ENCODE peak calls at places on chromosomes 11 and 22, in four cellular contexts. One of them, this sample, is unnamed.

GRCh38 chr11:65871811-65872548 is 620 bp downstream of the EFEMP2 start:
- DNase-seq in K562: no peak
- DNase-seq in GM12891: no peak
- DNase-seq in H1: no peak
- DNase-seq in this sample: no peak

GRCh38 chr22:41905411-41906202 is 9.3 kb downstream of the SHISA8 start:
- DNase-seq in K562: no peak
- DNase-seq in GM12891: no peak
- DNase-seq in H1: no peak
- DNase-seq in this sample: no peak

GRCh38 chr11:132858203-132858602 is 674.1 kb downstream of the OPCML start:
- DNase-seq in K562: no peak
- DNase-seq in GM12891: no peak
- DNase-seq in H1: peak
- DNase-seq in this sample: no peak

GRCh38 chr11:95641506-95641905 is 148.1 kb downstream of the FAM76B start:
- DNase-seq in K562: no peak
- DNase-seq in GM12891: peak
- DNase-seq in H1: no peak
- DNase-seq in this sample: peak

GRCh38 chr11:133830931-133831907 is 14.1 kb downstream of the SPATA19 start:
- DNase-seq in K562: no peak
- DNase-seq in GM12891: no peak
- DNase-seq in H1: no peak
- DNase-seq in this sample: no peak

GRCh38 chr22:45964372-45964771 is 12.6 kb downstream of the WNT7B start:
- DNase-seq in K562: no peak
- DNase-seq in GM12891: no peak
- DNase-seq in H1: no peak
- DNase-seq in this sample: no peak

GRCh38 chr11:133810179-133810550 is 35.1 kb downstream of the SPATA19 start:
- DNase-seq in K562: no peak
- DNase-seq in GM12891: no peak
- DNase-seq in H1: no peak
- DNase-seq in this sample: no peak

GRCh38 chr11:111443640-111444039 is 64.6 kb upstream of the POU2AF1 start:
- DNase-seq in K562: no peak
- DNase-seq in GM12891: no peak
- DNase-seq in H1: no peak
- DNase-seq in this sample: no peak

GRCh38 chr11:10604340-10604748 is 35.9 kb upstream of the LYVE1 start:
- DNase-seq in K562: no peak
- DNase-seq in GM12891: no peak
- DNase-seq in H1: no peak
- DNase-seq in this sample: no peak

GRCh38 chr22:39177456-39177775 is 24.9 kb upstream of the CBX7 start:
- DNase-seq in K562: no peak
- DNase-seq in GM12891: no peak
- DNase-seq in H1: no peak
- DNase-seq in this sample: no peak

GRCh38 chr11:40118780-40119179 is 1340.7 kb downstream of the LRRC4C start:
- DNase-seq in K562: no peak
- DNase-seq in GM12891: no peak
- DNase-seq in H1: no peak
- DNase-seq in this sample: no peak

GRCh38 chr11:109423860-109424190 is 1.8 kb downstream of the C11orf87 start:
- DNase-seq in K562: no peak
- DNase-seq in GM12891: no peak
- DNase-seq in H1: no peak
- DNase-seq in this sample: no peak

GRCh38 chr11:116707250-116707649 is 65.5 kb downstream of the BUD13 start:
- DNase-seq in K562: no peak
- DNase-seq in GM12891: no peak
- DNase-seq in H1: no peak
- DNase-seq in this sample: no peak

GRCh38 chr11:2932850-2933251 is 3.6 kb upstream of the PHLDA2 start:
- DNase-seq in K562: no peak
- DNase-seq in GM12891: no peak
- DNase-seq in H1: no peak
- DNase-seq in this sample: no peak

GRCh38 chr11:121898913-121899312 is 217.1 kb downstream of the BLID start:
- DNase-seq in K562: no peak
- DNase-seq in GM12891: no peak
- DNase-seq in H1: no peak
- DNase-seq in this sample: no peak

GRCh38 chr11:19187880-19188279 is 13.9 kb downstream of the CSRP3 start:
- DNase-seq in K562: no peak
- DNase-seq in GM12891: no peak
- DNase-seq in H1: no peak
- DNase-seq in this sample: no peak

GRCh38 chr11:74134661-74135515 is 35.9 kb downstream of the C2CD3 start:
- DNase-seq in K562: no peak
- DNase-seq in GM12891: no peak
- DNase-seq in H1: no peak
- DNase-seq in this sample: no peak

GRCh38 chr11:121604152-121604551 is 151.4 kb upstream of the SORL1-AS1 start:
- DNase-seq in K562: no peak
- DNase-seq in GM12891: no peak
- DNase-seq in H1: no peak
- DNase-seq in this sample: no peak

GRCh38 chr11:82750643-82751139 is 17.0 kb upstream of the FAM181B start:
- DNase-seq in K562: no peak
- DNase-seq in GM12891: no peak
- DNase-seq in H1: no peak
- DNase-seq in this sample: no peak

GRCh38 chr11:8019671-8020597 is 32.8 kb downstream of the EIF3F start:
- DNase-seq in K562: no peak
- DNase-seq in GM12891: peak
- DNase-seq in H1: no peak
- DNase-seq in this sample: no peak

GRCh38 chr11:69401715-69402114 is 79.7 kb upstream of the LINC01488 start:
- DNase-seq in K562: no peak
- DNase-seq in GM12891: no peak
- DNase-seq in H1: no peak
- DNase-seq in this sample: no peak

GRCh38 chr11:57379732-57380131 is 1.2 kb downstream of the PRG3 start:
- DNase-seq in K562: peak
- DNase-seq in GM12891: no peak
- DNase-seq in H1: peak
- DNase-seq in this sample: no peak

GRCh38 chr22:19811211-19811621 is 43.5 kb downstream of the GNB1L start:
- DNase-seq in K562: no peak
- DNase-seq in GM12891: no peak
- DNase-seq in H1: no peak
- DNase-seq in this sample: peak

GRCh38 chr22:47166446-47167016 is 404.1 kb downstream of the TBC1D22A start:
- DNase-seq in K562: no peak
- DNase-seq in GM12891: no peak
- DNase-seq in H1: no peak
- DNase-seq in this sample: no peak

GRCh38 chr22:22884888-22885840 is 2.5 kb upstream of the IGLL5 start:
- DNase-seq in K562: peak
- DNase-seq in GM12891: peak
- DNase-seq in H1: no peak
- DNase-seq in this sample: peak

GRCh38 chr11:91761406-91762027 is 463.1 kb upstream of the FAT3 start:
- DNase-seq in K562: no peak
- DNase-seq in GM12891: no peak
- DNase-seq in H1: no peak
- DNase-seq in this sample: no peak

GRCh38 chr11:116110802-116111201 is 606.6 kb upstream of the CADM1 start:
- DNase-seq in K562: no peak
- DNase-seq in GM12891: no peak
- DNase-seq in H1: no peak
- DNase-seq in this sample: no peak

GRCh38 chr11:112831041-112831440 is 130.2 kb upstream of the NCAM1 start:
- DNase-seq in K562: no peak
- DNase-seq in GM12891: no peak
- DNase-seq in H1: no peak
- DNase-seq in this sample: no peak

GRCh38 chr11:32752001-32752400 is 42.5 kb downstream of the CCDC73 start:
- DNase-seq in K562: no peak
- DNase-seq in GM12891: no peak
- DNase-seq in H1: no peak
- DNase-seq in this sample: no peak

GRCh38 chr11:19954899-19955298 is 205.4 kb downstream of the DBX1 start:
- DNase-seq in K562: no peak
- DNase-seq in GM12891: no peak
- DNase-seq in H1: no peak
- DNase-seq in this sample: no peak

GRCh38 chr11:32792111-32792947 is 2.1 kb downstream of the CCDC73 start:
- DNase-seq in K562: no peak
- DNase-seq in GM12891: no peak
- DNase-seq in H1: no peak
- DNase-seq in this sample: no peak

DNA sequence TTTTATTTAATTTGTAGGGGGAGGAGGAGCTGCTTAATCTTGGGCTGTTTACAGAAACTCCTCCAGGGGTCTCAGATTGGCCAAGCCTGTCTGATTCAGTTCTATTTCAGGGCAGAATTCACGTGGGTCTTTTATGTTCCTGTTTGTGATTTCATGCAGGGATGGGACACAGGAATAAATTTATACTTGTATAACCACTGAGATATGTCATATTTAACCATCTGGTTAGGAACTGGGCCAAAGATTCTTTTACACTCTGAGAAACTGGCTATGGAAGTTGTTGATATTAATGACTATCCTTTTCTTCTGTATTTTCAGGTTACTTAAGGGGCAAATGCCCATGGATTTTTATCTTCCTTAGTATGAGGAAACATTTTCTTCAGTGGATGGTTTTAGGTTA is 132.6 kb upstream of the ANO3 start:
- DNase-seq in K562: no peak
- DNase-seq in GM12891: no peak
- DNase-seq in H1: no peak
- DNase-seq in this sample: no peak
- TF ChIP-seq TAF1 in K562: no peak
- TF ChIP-seq TAF1 in GM12891: no peak
- TF ChIP-seq TAF1 in H1: no peak
- TF ChIP-seq TAF1 in this sample: no peak

DNA sequence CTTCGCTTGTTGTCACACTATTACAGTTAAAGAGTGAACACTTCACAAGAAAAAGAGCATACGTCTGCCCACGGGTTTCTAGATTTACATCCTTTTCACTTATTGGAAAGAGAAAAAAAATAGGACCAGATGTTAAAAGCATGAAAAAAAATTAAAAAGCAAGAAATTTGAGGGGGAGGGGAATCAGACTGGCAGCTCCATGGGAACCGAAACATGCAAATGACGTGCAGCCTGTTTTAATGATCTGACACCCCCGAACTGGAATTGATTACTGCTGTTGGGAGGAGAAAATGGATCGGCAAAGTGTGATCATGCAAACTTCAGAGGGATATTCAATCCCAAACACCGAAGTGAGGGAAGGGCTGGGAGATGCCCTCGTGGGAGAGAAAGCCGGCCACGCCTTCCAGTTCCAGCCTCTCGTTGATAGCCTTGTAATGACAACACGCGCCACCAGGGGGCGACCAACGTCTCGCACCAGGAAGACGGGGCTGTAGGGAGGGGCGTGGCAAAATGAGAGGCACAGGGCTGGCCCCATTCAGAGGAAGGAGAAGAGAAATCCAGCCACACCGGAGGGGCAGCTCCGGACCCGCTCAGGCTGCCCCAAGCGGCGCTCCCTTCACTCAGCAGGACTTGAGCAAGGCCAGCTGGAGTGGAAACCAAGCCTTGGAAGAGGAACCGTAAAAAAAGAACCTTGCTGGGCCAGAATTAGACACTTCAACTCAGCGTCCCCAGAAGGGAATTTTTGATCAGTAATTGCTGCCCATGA is 53.8 kb upstream of the SYT13 start:
- DNase-seq in K562: peak
- DNase-seq in GM12891: peak
- DNase-seq in H1: peak
- DNase-seq in this sample: peak
- TF ChIP-seq POLR2AphosphoS5 in K562: no peak
- TF ChIP-seq POLR2AphosphoS5 in GM12891: no peak
- TF ChIP-seq POLR2AphosphoS5 in H1: no peak
- TF ChIP-seq POLR2AphosphoS5 in this sample: no peak

GRCh38 chr11:76380161-76380976 is 563 bp downstream of the THAP12 start:
- DNase-seq in K562: peak
- DNase-seq in GM12891: peak
- DNase-seq in H1: no peak
- DNase-seq in this sample: peak
- TF ChIP-seq POLR2A in K562: no peak
- TF ChIP-seq POLR2A in GM12891: no peak
- TF ChIP-seq POLR2A in H1: no peak
- TF ChIP-seq POLR2A in this sample: no peak

GRCh38 chr11:45651156-45651555 is 14.3 kb downstream of the CHST1 start:
- DNase-seq in K562: no peak
- DNase-seq in GM12891: no peak
- DNase-seq in H1: no peak
- DNase-seq in this sample: no peak

GRCh38 chr11:45648931-45649330 is 16.5 kb downstream of the CHST1 start:
- DNase-seq in K562: no peak
- DNase-seq in GM12891: no peak
- DNase-seq in H1: no peak
- DNase-seq in this sample: no peak

GRCh38 chr11:45651841-45652745 is 13.3 kb downstream of the CHST1 start:
- DNase-seq in K562: no peak
- DNase-seq in GM12891: no peak
- DNase-seq in H1: no peak
- DNase-seq in this sample: no peak

GRCh38 chr11:45649544-45650165 is 15.8 kb downstream of the CHST1 start:
- DNase-seq in K562: no peak
- DNase-seq in GM12891: no peak
- DNase-seq in H1: no peak
- DNase-seq in this sample: no peak

DNA sequence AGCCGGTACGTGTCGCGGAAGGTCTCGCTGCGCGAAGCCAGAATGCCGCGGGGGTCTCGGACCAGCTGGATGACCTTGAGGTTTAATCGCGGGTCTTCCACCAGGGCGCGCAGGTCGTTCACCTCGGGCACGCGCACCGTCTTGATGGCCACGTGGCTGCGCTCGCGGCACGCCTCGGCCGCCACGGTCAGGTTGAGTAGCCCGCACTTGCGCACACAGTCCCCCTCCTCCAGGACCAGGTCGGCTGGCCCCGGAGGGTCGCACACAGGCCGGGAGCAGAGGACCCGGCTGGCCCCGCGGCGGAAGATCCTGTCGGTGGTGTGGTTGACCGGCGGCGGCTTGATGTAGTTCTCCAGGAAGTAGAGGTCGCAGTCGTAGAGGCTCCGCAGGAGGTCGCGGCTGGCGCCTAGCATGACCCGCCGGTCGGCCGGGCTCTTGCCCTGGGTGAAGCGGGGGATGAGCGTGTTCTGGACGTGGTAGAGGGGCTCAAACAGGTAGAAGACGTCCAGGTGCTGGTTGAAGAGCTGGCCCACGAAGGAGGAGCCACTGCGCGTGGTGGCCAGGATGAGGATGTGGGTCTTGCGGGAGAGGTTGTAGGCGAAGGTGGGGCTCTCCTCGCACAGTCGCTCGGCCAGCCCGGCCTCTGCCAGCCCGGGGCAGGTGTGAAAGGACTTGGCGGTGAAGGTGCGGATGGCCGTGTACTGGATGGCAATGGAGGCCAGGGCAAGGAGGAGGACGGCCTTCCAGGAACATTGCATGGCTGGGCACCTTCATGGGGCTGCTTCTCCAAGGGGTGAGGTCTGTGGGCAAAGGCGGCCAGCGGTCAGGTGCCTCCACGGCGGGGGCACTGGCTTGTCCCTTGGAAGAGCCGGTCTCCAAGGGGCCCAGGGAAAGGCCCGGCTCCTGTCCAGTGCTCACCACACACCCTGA is 15.0 kb downstream of the CHST1 start:
- DNase-seq in K562: no peak
- DNase-seq in GM12891: no peak
- DNase-seq in H1: no peak
- DNase-seq in this sample: no peak
- TF ChIP-seq TAF1 in K562: no peak
- TF ChIP-seq TAF1 in GM12891: no peak
- TF ChIP-seq TAF1 in H1: no peak
- TF ChIP-seq TAF1 in this sample: no peak

This sample was measured in GM12892.